ENCODE peak calls at places on chromosomes 12 and 14, in five cellular contexts. A is HCT116, T is K562, F is GM12878, B is Panc1. J is an unnamed sample.

GRCh38 chr12:121214171-121214777 is 4.3 kb downstream of the P2RX4 start:
- ATAC-seq in T (no peak), B (no peak), A (no peak), F (peak; percentile 2), J (no peak)

GRCh38 chr12:25151476-25151875 is 43.5 kb downstream of the DNAI7 start:
- ATAC-seq in B (peak; percentile 78), A (peak; percentile 36), F (no peak), T (no peak), J (peak; percentile 94)

GRCh38 chr14:51566831-51567582 is 84.7 kb upstream of the FRMD6 start:
- ATAC-seq in A (no peak), B (no peak), T (no peak), F (peak; percentile 80), J (no peak)

GRCh38 chr12:116892318-116892717 is 11.1 kb upstream of the HRK start:
- ATAC-seq in A (peak; percentile 94), F (peak; percentile 67), B (peak; percentile 83), T (peak; percentile 93), J (no peak)

GRCh38 chr12:4268549-4269181 is 4.9 kb upstream of the CCND2 start:
- ATAC-seq in F (no peak), A (no peak), T (no peak), B (no peak), J (no peak)

GRCh38 chr14:72686832-72687231 is 207.1 kb downstream of the DPF3 start:
- ATAC-seq in B (no peak), A (no peak), F (no peak), T (no peak), J (no peak)

GRCh38 chr12:97921957-97922722 is 459.5 kb downstream of the RMST start:
- ATAC-seq in A (no peak), B (no peak), T (no peak), F (no peak), J (peak; percentile 86)

GRCh38 chr14:94115631-94116030 is 5.1 kb downstream of the IFI27 start:
- ATAC-seq in T (no peak), A (no peak), F (no peak), B (no peak), J (no peak)

GRCh38 chr12:95763809-95764253 is 26.7 kb downstream of the NTN4 start:
- ATAC-seq in T (no peak), A (peak; percentile 82), F (no peak), B (peak; percentile 88), J (peak; percentile 92)

GRCh38 chr14:99684356-99684952 is 356 bp downstream of the CYP46A1 start:
- ATAC-seq in A (peak; percentile 46), F (no peak), T (no peak), B (peak; percentile 43), J (no peak)

GRCh38 chr14:76946753-76947077 is 81.8 kb downstream of the IRF2BPL start:
- ATAC-seq in B (peak; percentile 10), A (peak; percentile 19), F (peak; percentile 33), T (no peak), J (no peak)

GRCh38 chr12:131108171-131108955 is 154.7 kb downstream of the ADGRD1 start:
- ATAC-seq in B (no peak), F (no peak), A (no peak), T (peak; percentile 62), J (no peak)

GRCh38 chr12:56366948-56367347 is 4.3 kb upstream of the APOF start:
- ATAC-seq in F (no peak), T (peak; percentile 55), B (peak; percentile 55), A (no peak), J (no peak)

GRCh38 chr14:93880025-93880820 is 46.9 kb upstream of the FAM181A start:
- ATAC-seq in B (no peak), A (no peak), F (no peak), T (no peak), J (peak; percentile 57)

GRCh38 chr14:72745991-72746980 is 147.6 kb downstream of the DPF3 start:
- ATAC-seq in F (no peak), A (peak; percentile 22), B (no peak), T (no peak), J (peak; percentile 44)

GRCh38 chr14:94542811-94543449 is 18.3 kb upstream of the SERPINA4 start:
- ATAC-seq in T (no peak), A (no peak), F (no peak), B (no peak), J (no peak)

GRCh38 chr12:31897791-31898503 is 61.3 kb upstream of the RESF1 start:
- ATAC-seq in T (peak; percentile 87), A (peak; percentile 70), B (peak; percentile 51), F (no peak), J (no peak)

GRCh38 chr12:47014474-47014873 is 64.9 kb upstream of the PCED1B start:
- ATAC-seq in T (no peak), F (no peak), A (no peak), B (peak; percentile 63), J (no peak)

GRCh38 chr12:5985471-5985870 is 40.4 kb upstream of the ANO2 start:
- ATAC-seq in T (no peak), F (no peak), A (no peak), B (no peak), J (no peak)

GRCh38 chr12:65962921-65963883 is 138.9 kb downstream of the HMGA2 start:
- ATAC-seq in B (no peak), T (peak; percentile 76), F (peak; percentile 78), A (peak; percentile 81), J (no peak)

GRCh38 chr14:97442363-97442762 is 645.2 kb downstream of the VRK1 start:
- ATAC-seq in A (no peak), F (peak; percentile 67), B (no peak), T (no peak), J (no peak)

GRCh38 chr12:79549531-79550271 is 141.1 kb downstream of the PAWR start:
- ATAC-seq in A (no peak), F (no peak), B (no peak), T (no peak), J (no peak)

GRCh38 chr12:124321556-124322270 is 26.8 kb downstream of the RFLNA start:
- ATAC-seq in F (peak; percentile 45), A (peak; percentile 23), T (no peak), B (peak; percentile 37), J (no peak)

GRCh38 chr14:95541932-95542554 is 7.2 kb downstream of the GLRX5 start:
- ATAC-seq in F (no peak), T (peak; percentile 50), A (no peak), B (no peak), J (no peak)

GRCh38 chr14:92425101-92425500 is 88.5 kb upstream of the RIN3 start:
- ATAC-seq in F (no peak), T (no peak), A (peak; percentile 75), B (peak; percentile 42), J (no peak)

GRCh38 chr12:58901664-58902063 is 18.6 kb downstream of the LRIG3 start:
- ATAC-seq in B (no peak), A (no peak), F (no peak), T (no peak), J (no peak)

GRCh38 chr12:106845910-106846309 is 71.4 kb downstream of the RIC8B start:
- ATAC-seq in A (no peak), F (no peak), T (no peak), B (no peak), J (no peak)

GRCh38 chr12:115338566-115339294 is 654.8 kb upstream of the TBX3 start:
- ATAC-seq in F (peak; percentile 63), T (no peak), B (no peak), A (no peak), J (no peak)
- TF ChIP-seq POLR2AphosphoS5 in F (no peak), T (no peak), B (no peak), A (no peak), J (no peak)

DNA sequence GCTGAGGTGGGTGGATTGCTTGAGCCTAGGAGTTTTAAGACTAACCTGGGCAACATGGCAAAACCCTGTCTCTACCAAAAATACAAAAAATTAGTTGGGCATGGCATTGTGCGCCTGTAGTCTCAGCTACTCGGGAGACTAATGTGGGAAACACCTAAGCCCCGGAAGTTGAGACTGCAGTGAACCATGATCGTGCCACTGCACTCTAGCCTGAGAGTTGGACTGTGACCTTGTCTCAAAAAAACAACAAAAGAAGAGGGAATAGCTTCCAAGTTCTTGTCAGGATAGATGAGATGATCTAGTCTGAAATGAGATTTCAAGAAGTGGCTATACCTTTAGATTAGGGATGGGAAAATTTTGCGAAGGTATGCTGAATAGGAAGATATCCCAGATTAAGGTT is 14.8 kb upstream of the C12orf50 start:
- ATAC-seq in B (no peak), T (no peak), F (no peak), A (no peak), J (no peak)
- H3K4me1 ChIP-seq in B (no peaks in the 10 kb centered on the region), T (no peaks in the 10 kb centered on the region), F (no peaks in the 10 kb centered on the region), A (no peaks in the 10 kb centered on the region), J (no peaks in the 10 kb centered on the region)

GRCh38 chr12:69059465-69060457 is 126.8 kb upstream of the CPM start:
- ATAC-seq in F (no peak), A (peak; percentile 91), B (peak; percentile 92), T (no peak), J (no peak)
- TF ChIP-seq POLR2AphosphoS5 in F (no peak), A (peak; percentile 45), B (no peak), T (no peak), J (no peak)

GRCh38 chr12:27552235-27552634 is 28.2 kb downstream of the PPFIBP1 start:
- ATAC-seq in A (no peak), B (peak; percentile 3), F (no peak), T (no peak), J (no peak)

GRCh38 chr12:27549801-27550652 is 26.0 kb downstream of the PPFIBP1 start:
- ATAC-seq in A (peak; percentile 89), B (peak; percentile 75), T (peak; percentile 96), F (no peak), J (peak; percentile 85)

GRCh38 chr12:27550653-27550975 is 26.6 kb downstream of the PPFIBP1 start:
- ATAC-seq in A (no peak), F (no peak), B (no peak), T (no peak), J (no peak)

GRCh38 chr12:27552886-27553560 is 29.0 kb downstream of the PPFIBP1 start:
- ATAC-seq in T (no peak), A (no peak), B (peak; percentile 58), F (peak; percentile 64), J (no peak)

DNA sequence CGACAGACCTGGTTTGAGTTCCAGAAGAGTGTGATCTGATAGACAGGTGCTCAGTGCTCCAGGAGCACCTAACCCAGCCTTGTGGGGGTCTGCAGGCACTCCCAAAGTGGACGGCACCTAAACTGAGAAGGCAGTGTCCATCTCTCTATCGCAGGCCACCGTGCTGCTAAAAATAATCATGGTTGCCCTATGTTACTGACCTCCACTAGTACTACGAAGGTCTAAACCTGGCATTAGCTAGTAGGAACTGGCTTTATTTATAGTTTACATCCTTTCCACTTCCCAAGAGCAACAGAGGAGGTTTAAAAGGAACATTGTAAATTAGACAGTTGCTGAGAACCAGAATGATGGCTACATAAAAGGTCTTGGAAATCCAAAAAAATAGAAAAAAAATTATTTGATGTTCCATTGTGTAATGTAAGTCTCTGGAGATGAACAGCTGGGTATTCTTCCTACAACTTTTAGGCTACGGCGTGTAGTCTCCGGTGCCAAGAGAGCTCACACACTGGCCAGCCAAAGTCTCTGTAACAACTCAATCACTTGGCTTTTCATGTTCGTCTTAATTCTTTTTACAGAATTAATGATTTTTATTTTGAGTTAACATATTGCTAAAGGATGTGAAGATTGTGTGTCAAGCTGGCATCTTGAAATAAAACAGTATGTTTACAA is 27.3 kb downstream of the PPFIBP1 start:
- ATAC-seq in B (no peak), T (no peak), A (no peak), F (no peak), J (no peak)
- H3K4me1 ChIP-seq in B (peaks cover 82% of the 10 kb centered on the region), T (no peaks in the 10 kb centered on the region), A (peaks cover 89% of the 10 kb centered on the region), F (peaks cover 12% of the 10 kb centered on the region), J (peaks cover 89% of the 10 kb centered on the region)

DNA sequence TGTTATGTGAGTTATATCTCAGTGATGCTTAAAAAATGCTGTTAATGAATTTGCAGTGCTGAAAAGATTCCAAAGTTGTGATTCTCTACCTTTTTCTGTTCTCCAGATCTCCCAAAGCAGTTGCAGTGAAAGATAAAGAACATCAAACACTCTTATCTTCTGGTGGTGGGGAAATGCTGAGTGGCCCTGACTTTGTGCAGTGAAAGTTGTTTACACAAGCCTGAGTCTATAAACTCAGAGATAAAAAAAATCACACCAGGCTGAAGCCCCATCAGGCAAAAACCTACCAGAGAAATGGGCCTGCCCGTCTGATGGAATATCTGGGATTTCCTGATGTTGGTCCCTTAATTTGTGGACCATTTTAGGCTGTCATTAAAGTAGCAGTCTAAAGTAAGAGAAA is 46.1 kb downstream of the RASSF3 start:
- ATAC-seq in F (no peak), T (peak; percentile 67), A (no peak), B (no peak), J (no peak)
- TF ChIP-seq POLR2AphosphoS5 in F (no peak), T (no peak), A (no peak), B (no peak), J (no peak)